ENCODE peak calls at places on chromosomes 4 and X, in six cellular contexts. One of them, this sample, is unnamed.

GRCh38 chr4:12360391-12360790 is 931.7 kb upstream of the HS3ST1 start:
- ATAC-seq in activated T-cell treated with anti-CD3 and anti-CD28 coated beads, Interleukin-2, amount 50 U/mL, for 4 hours: no peak
- ATAC-seq in lower lobe of right lung: no peak
- ATAC-seq in heart right ventricle: no peak
- ATAC-seq in mucosa of descending colon: no peak
- ATAC-seq in Right ventricle myocardium superior: no peak
- ATAC-seq in this sample: no peak

GRCh38 chrX:153449306-153450113 is 3.7 kb upstream of the TREX2 start:
- ATAC-seq in activated T-cell treated with anti-CD3 and anti-CD28 coated beads, Interleukin-2, amount 50 U/mL, for 4 hours: no peak
- ATAC-seq in lower lobe of right lung: no peak
- ATAC-seq in heart right ventricle: no peak
- ATAC-seq in mucosa of descending colon: no peak
- ATAC-seq in Right ventricle myocardium superior: no peak
- ATAC-seq in this sample: no peak

GRCh38 chr4:10024303-10024702 is 3.0 kb upstream of the SLC2A9 start:
- ATAC-seq in activated T-cell treated with anti-CD3 and anti-CD28 coated beads, Interleukin-2, amount 50 U/mL, for 4 hours: no peak
- ATAC-seq in lower lobe of right lung: peak
- ATAC-seq in heart right ventricle: no peak
- ATAC-seq in mucosa of descending colon: peak
- ATAC-seq in Right ventricle myocardium superior: peak
- ATAC-seq in this sample: no peak

GRCh38 chr4:163462556-163462955 is 11.0 kb downstream of the TKTL2 start:
- ATAC-seq in activated T-cell treated with anti-CD3 and anti-CD28 coated beads, Interleukin-2, amount 50 U/mL, for 4 hours: no peak
- ATAC-seq in lower lobe of right lung: no peak
- ATAC-seq in heart right ventricle: no peak
- ATAC-seq in mucosa of descending colon: no peak
- ATAC-seq in Right ventricle myocardium superior: no peak
- ATAC-seq in this sample: no peak

GRCh38 chrX:13126785-13127184 is 82.4 kb upstream of the FAM9C start:
- ATAC-seq in activated T-cell treated with anti-CD3 and anti-CD28 coated beads, Interleukin-2, amount 50 U/mL, for 4 hours: no peak
- ATAC-seq in lower lobe of right lung: no peak
- ATAC-seq in heart right ventricle: no peak
- ATAC-seq in mucosa of descending colon: no peak
- ATAC-seq in Right ventricle myocardium superior: peak
- ATAC-seq in this sample: no peak

GRCh38 chrX:24566233-24566632 is 80.9 kb downstream of the PCYT1B start:
- ATAC-seq in activated T-cell treated with anti-CD3 and anti-CD28 coated beads, Interleukin-2, amount 50 U/mL, for 4 hours: no peak
- ATAC-seq in lower lobe of right lung: no peak
- ATAC-seq in heart right ventricle: no peak
- ATAC-seq in mucosa of descending colon: no peak
- ATAC-seq in Right ventricle myocardium superior: no peak
- ATAC-seq in this sample: no peak

GRCh38 chr4:53917719-53918118 is 146.7 kb downstream of the CHIC2 start:
- ATAC-seq in activated T-cell treated with anti-CD3 and anti-CD28 coated beads, Interleukin-2, amount 50 U/mL, for 4 hours: peak
- ATAC-seq in lower lobe of right lung: no peak
- ATAC-seq in heart right ventricle: no peak
- ATAC-seq in mucosa of descending colon: no peak
- ATAC-seq in Right ventricle myocardium superior: no peak
- ATAC-seq in this sample: peak

GRCh38 chr4:100907465-100908454 is 389.9 kb upstream of the EMCN start:
- ATAC-seq in activated T-cell treated with anti-CD3 and anti-CD28 coated beads, Interleukin-2, amount 50 U/mL, for 4 hours: no peak
- ATAC-seq in lower lobe of right lung: no peak
- ATAC-seq in heart right ventricle: no peak
- ATAC-seq in mucosa of descending colon: no peak
- ATAC-seq in Right ventricle myocardium superior: no peak
- ATAC-seq in this sample: no peak